ENCODE peak calls at places on chromosome 11, in six cellular contexts. X is K562, I is H9, E is neuronal stem cell, D is mammary epithelial cell, O is upper lobe of right lung. Q is an unnamed sample.

GRCh38 chr11:27642954-27643353 is 57.3 kb downstream of the BDNF start:
- DNase-seq in O (no peak), D (no peak), I (no peak), E (no peak), X (no peak), Q (no peak)

GRCh38 chr11:27991731-27992130 is 116.2 kb downstream of the KIF18A start:
- DNase-seq in O (no peak), E (no peak), D (no peak), I (no peak), X (no peak), Q (no peak)

GRCh38 chr11:96318850-96319249 is 24.1 kb downstream of the MAML2 start:
- DNase-seq in E (no peak), I (no peak), D (no peak), X (peak; percentile 24), O (no peak), Q (no peak)

GRCh38 chr11:17828311-17828751 is 93.8 kb downstream of the KCNC1 start:
- DNase-seq in X (no peak), O (no peak), D (no peak), E (no peak), I (no peak), Q (no peak)

GRCh38 chr11:76769071-76769560 is 14.0 kb upstream of the TSKU start:
- DNase-seq in I (no peak), X (no peak), D (no peak), E (no peak), O (no peak), Q (no peak)

GRCh38 chr11:129312741-129313587 is 62.7 kb upstream of the BARX2 start:
- DNase-seq in I (peak; percentile 37), O (no peak), X (no peak), E (no peak), D (no peak), Q (peak; percentile 74)

GRCh38 chr11:120316880-120317688 is 8.0 kb upstream of the TLCD5 start:
- DNase-seq in I (peak; percentile 87), O (peak; percentile 86), D (peak; percentile 89), E (no peak), X (no peak), Q (no peak)

GRCh38 chr11:71298761-71299181 is 46.4 kb upstream of the SHANK2 start:
- DNase-seq in O (peak; percentile 44), I (peak; percentile 18), X (no peak), D (no peak), E (no peak), Q (no peak)

GRCh38 chr11:120432056-120433018 is 79.2 kb upstream of the GRIK4 start:
- DNase-seq in E (no peak), X (peak; percentile 18), D (peak; percentile 97), I (no peak), O (no peak), Q (no peak)

GRCh38 chr11:90229791-90230190 is 6.9 kb upstream of the CHORDC1 start:
- DNase-seq in I (no peak), D (peak; percentile 27), X (no peak), E (no peak), O (no peak), Q (no peak)

GRCh38 chr11:89491141-89491690 is at the start of gene NOX4:
- DNase-seq in D (no peak), I (peak; percentile 76), O (peak; percentile 63), X (no peak), E (peak; percentile 65), Q (no peak)

GRCh38 chr11:18618341-18619025 is 15.7 kb downstream of the SPTY2D1 start:
- DNase-seq in D (no peak), X (no peak), E (no peak), O (no peak), I (no peak), Q (no peak)

GRCh38 chr11:63911440-63911839 is 5.5 kb downstream of the RCOR2 start:
- DNase-seq in O (no peak), X (no peak), I (peak; percentile 48), D (no peak), E (no peak), Q (no peak)

GRCh38 chr11:116725434-116726221 is 47.2 kb downstream of the BUD13 start:
- DNase-seq in D (no peak), O (peak; percentile 61), I (no peak), X (no peak), E (no peak), Q (no peak)

GRCh38 chr11:133698654-133699053 is 146.7 kb downstream of the SPATA19 start:
- DNase-seq in E (no peak), O (no peak), I (no peak), D (no peak), X (no peak), Q (no peak)

GRCh38 chr11:103890654-103891053 is 145.8 kb upstream of the DDI1 start:
- DNase-seq in I (no peak), O (no peak), X (no peak), D (no peak), E (no peak), Q (no peak)

GRCh38 chr11:133927690-133928627 is 28.8 kb downstream of the IGSF9B start:
- DNase-seq in X (peak; percentile 75), O (peak; percentile 80), E (no peak), D (peak; percentile 56), I (peak; percentile 88), Q (peak; percentile 86)

GRCh38 chr11:859394-860131 is 16.9 kb downstream of the TSPAN4 start:
- DNase-seq in X (peak; percentile 59), I (no peak), O (no peak), D (peak; percentile 67), E (no peak), Q (peak; percentile 80)

GRCh38 chr11:77153276-77154185 is 25.5 kb downstream of the MYO7A start:
- DNase-seq in X (no peak), I (no peak), D (no peak), O (no peak), E (no peak), Q (no peak)

GRCh38 chr11:106937113-106937512 is 81.2 kb downstream of the GUCY1A2 start:
- DNase-seq in E (no peak), O (no peak), X (no peak), D (no peak), I (no peak), Q (no peak)

DNA sequence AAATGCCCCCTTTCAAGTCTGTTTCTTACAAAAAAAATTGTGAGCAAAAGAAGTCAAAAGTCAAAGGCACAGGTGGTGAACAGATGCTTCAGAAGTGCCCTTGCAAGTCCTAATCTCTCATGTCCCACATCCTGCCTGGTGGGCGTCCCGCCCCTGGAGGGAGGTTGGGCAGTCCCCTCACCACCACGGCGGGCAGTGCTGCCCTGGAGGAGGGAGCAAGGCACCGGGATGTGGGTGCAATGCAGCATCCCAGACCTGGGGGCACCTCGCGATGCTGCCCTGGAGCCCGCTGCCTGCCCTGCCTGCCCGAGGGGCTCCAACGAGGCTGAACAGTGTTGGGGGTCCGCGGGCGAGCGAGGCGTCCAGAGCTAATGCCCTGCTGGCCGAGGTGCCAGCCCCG is 15.9 kb downstream of the MRGPRG start:
- DNase-seq in X (no peak), O (peak; percentile 59), E (no peak), I (no peak), D (no peak), Q (peak; percentile 1)
- H3K27ac ChIP-seq in X (no peak overlapping the region), O (no peak overlapping the region), E (no peak overlapping the region), I (no peak overlapping the region), D (no peak overlapping the region), Q (no peak overlapping the region)

DNA sequence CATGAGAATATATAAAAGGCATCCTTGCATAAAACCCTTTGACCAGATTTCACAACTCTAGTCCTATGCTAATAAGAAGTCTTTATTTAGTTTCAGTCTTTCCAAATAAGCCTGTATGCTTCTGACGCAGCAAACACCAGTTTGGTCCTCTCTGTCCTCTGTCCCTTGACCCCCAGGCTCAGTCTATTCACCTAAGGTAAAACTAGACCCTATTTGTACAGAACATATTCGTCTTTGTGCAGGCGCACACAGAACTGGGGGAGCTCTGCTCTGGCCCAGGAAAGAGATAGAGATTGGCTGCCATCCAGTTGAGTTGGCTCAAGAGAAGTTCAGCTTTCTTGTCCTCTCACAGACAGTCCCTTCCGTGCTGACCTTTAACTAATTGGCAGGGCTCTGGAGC is 21.0 kb upstream of the PSMA1 start:
- DNase-seq in X (no peak), O (no peak), D (no peak), E (no peak), I (no peak), Q (no peak)
- H3K27ac ChIP-seq in X (peak overlapping the region; percentile 57), O (peak overlapping the region; percentile 75), D (no peak overlapping the region), E (no peak overlapping the region), I (no peak overlapping the region), Q (no peak overlapping the region)

GRCh38 chr11:83725718-83726117 is 439.6 kb upstream of the CCDC90B start:
- DNase-seq in E (no peak), D (no peak), O (no peak), I (no peak), X (no peak), Q (no peak)

GRCh38 chr11:83726316-83726715 is 440.1 kb upstream of the CCDC90B start:
- DNase-seq in X (no peak), D (no peak), I (no peak), O (no peak), E (no peak), Q (no peak)

GRCh38 chr11:83727251-83727650 is 441.1 kb upstream of the CCDC90B start:
- DNase-seq in I (no peak), D (no peak), E (no peak), X (no peak), O (no peak), Q (no peak)

GRCh38 chr11:83724704-83725114 is 438.5 kb upstream of the CCDC90B start:
- DNase-seq in O (peak; percentile 67), I (peak; percentile 76), E (no peak), D (peak; percentile 40), X (no peak), Q (peak; percentile 18)

GRCh38 chr11:83725161-83725560 is 439.0 kb upstream of the CCDC90B start:
- DNase-seq in O (no peak), D (no peak), I (peak; percentile 34), X (no peak), E (no peak), Q (no peak)
- H3K27ac ChIP-seq in O (no peak overlapping the region), D (no peak overlapping the region), I (peak overlapping the region; percentile 85), X (no peak overlapping the region), E (no peak overlapping the region), Q (no peak overlapping the region)

DNA sequence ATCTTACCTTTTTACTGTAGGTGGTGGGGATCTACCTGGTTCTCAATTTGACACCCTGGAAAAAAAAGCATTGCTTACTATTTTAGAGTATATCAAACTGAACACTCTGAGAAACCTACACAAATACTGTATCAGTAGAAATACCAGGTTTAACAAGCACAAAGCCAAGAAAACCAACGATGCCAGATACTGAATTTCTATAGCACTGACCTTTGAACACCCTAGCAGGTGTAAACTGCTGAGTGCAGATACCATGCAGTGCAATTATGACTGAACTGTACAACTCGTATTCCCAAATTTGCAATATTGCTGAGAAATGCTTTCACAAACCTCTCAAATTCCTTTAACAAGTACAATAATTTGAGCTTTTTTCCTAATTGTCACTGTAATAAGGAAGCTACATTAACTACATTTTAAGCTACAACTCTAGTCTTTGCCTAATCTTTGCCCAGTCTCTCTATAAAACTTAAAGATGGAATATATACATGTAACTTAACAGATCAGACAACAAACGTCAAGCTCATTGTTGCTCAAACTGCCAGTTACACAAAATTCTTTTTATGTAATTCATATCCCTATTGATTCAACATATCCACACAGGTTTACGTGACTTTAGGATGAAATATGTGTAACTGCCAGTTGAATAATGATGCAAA is 8.9 kb downstream of the TAF1D start:
- DNase-seq in D (no peak), E (no peak), O (no peak), X (no peak), I (no peak), Q (no peak)
- H3K27ac ChIP-seq in D (no peak overlapping the region), E (no peak overlapping the region), O (no peak overlapping the region), X (peak overlapping the region; percentile 3), I (no peak overlapping the region), Q (no peak overlapping the region)

GRCh38 chr11:60204922-60205321 is 22.0 kb upstream of the MS4A6A start:
- DNase-seq in X (no peak), D (no peak), I (no peak), O (no peak), E (no peak), Q (no peak)
- H3K27ac ChIP-seq in X (no peak overlapping the region), D (no peak overlapping the region), I (no peak overlapping the region), O (no peak overlapping the region), E (no peak overlapping the region), Q (no peak overlapping the region)

Q was measured in WERI-Rb-1.